ENCODE peak calls at places on chromosomes 13 and 19, in nine cellular contexts. One of them, this sample, is unnamed.

GRCh38 chr13:65677906-65678305 is 1552.2 kb downstream of the PCDH9 start:
- DNase-seq in stimulated activated CD4-positive, alpha-beta T cell treated with anti-CD3 and anti-CD28 coated beads, Interleukin-12 subunit alpha, Interleukin-12 subunit beta, amount 100 ng/mL, for 48 hours: no peak
- DNase-seq in heart right ventricle: no peak
- DNase-seq in naive B cell: no peak
- DNase-seq in tibial artery: no peak
- DNase-seq in germinal center: no peak
- DNase-seq in NCI-H2171: no peak
- DNase-seq in SK-N-SH: no peak
- DNase-seq in hepatic stellate cell: no peak
- DNase-seq in this sample: peak; percentile 40

GRCh38 chr19:45110811-45111210 is 17.8 kb downstream of the PPP1R37 start:
- DNase-seq in tibial artery: no peak
- DNase-seq in stimulated activated CD4-positive, alpha-beta T cell treated with anti-CD3 and anti-CD28 coated beads, Interleukin-12 subunit alpha, Interleukin-12 subunit beta, amount 100 ng/mL, for 48 hours: no peak
- DNase-seq in germinal center: no peak
- DNase-seq in naive B cell: no peak
- DNase-seq in SK-N-SH: no peak
- DNase-seq in hepatic stellate cell: no peak
- DNase-seq in heart right ventricle: no peak
- DNase-seq in NCI-H2171: no peak
- DNase-seq in this sample: no peak

GRCh38 chr13:46685006-46685730 is 111.8 kb downstream of the ESD start:
- DNase-seq in hepatic stellate cell: no peak
- DNase-seq in germinal center: no peak
- DNase-seq in stimulated activated CD4-positive, alpha-beta T cell treated with anti-CD3 and anti-CD28 coated beads, Interleukin-12 subunit alpha, Interleukin-12 subunit beta, amount 100 ng/mL, for 48 hours: no peak
- DNase-seq in naive B cell: no peak
- DNase-seq in heart right ventricle: no peak
- DNase-seq in SK-N-SH: no peak
- DNase-seq in tibial artery: no peak
- DNase-seq in NCI-H2171: no peak
- DNase-seq in this sample: no peak

GRCh38 chr19:5306531-5306930 is 34.1 kb downstream of the PTPRS start:
- DNase-seq in stimulated activated CD4-positive, alpha-beta T cell treated with anti-CD3 and anti-CD28 coated beads, Interleukin-12 subunit alpha, Interleukin-12 subunit beta, amount 100 ng/mL, for 48 hours: no peak
- DNase-seq in tibial artery: no peak
- DNase-seq in germinal center: no peak
- DNase-seq in heart right ventricle: no peak
- DNase-seq in SK-N-SH: no peak
- DNase-seq in naive B cell: no peak
- DNase-seq in NCI-H2171: no peak
- DNase-seq in hepatic stellate cell: no peak
- DNase-seq in this sample: no peak

GRCh38 chr13:111165189-111165588 is 50.1 kb downstream of the ARHGEF7 start:
- DNase-seq in tibial artery: no peak
- DNase-seq in stimulated activated CD4-positive, alpha-beta T cell treated with anti-CD3 and anti-CD28 coated beads, Interleukin-12 subunit alpha, Interleukin-12 subunit beta, amount 100 ng/mL, for 48 hours: no peak
- DNase-seq in NCI-H2171: no peak
- DNase-seq in SK-N-SH: no peak
- DNase-seq in naive B cell: no peak
- DNase-seq in heart right ventricle: no peak
- DNase-seq in germinal center: no peak
- DNase-seq in hepatic stellate cell: no peak
- DNase-seq in this sample: no peak

GRCh38 chr13:36163809-36164308 is 32.7 kb upstream of the DCLK1 start:
- DNase-seq in SK-N-SH: peak; percentile 20
- DNase-seq in tibial artery: peak; percentile 64
- DNase-seq in hepatic stellate cell: peak; percentile 43
- DNase-seq in naive B cell: no peak
- DNase-seq in stimulated activated CD4-positive, alpha-beta T cell treated with anti-CD3 and anti-CD28 coated beads, Interleukin-12 subunit alpha, Interleukin-12 subunit beta, amount 100 ng/mL, for 48 hours: no peak
- DNase-seq in NCI-H2171: peak; percentile 0
- DNase-seq in germinal center: no peak
- DNase-seq in heart right ventricle: peak; percentile 40
- DNase-seq in this sample: no peak

GRCh38 chr13:42524487-42525034 is 49.4 kb upstream of the TNFSF11 start:
- DNase-seq in hepatic stellate cell: no peak
- DNase-seq in NCI-H2171: no peak
- DNase-seq in naive B cell: peak; percentile 26
- DNase-seq in germinal center: peak; percentile 33
- DNase-seq in tibial artery: no peak
- DNase-seq in heart right ventricle: no peak
- DNase-seq in stimulated activated CD4-positive, alpha-beta T cell treated with anti-CD3 and anti-CD28 coated beads, Interleukin-12 subunit alpha, Interleukin-12 subunit beta, amount 100 ng/mL, for 48 hours: no peak
- DNase-seq in SK-N-SH: no peak
- DNase-seq in this sample: no peak

GRCh38 chr13:37105251-37105714 is at the start of gene CSNK1A1L:
- DNase-seq in naive B cell: no peak
- DNase-seq in NCI-H2171: no peak
- DNase-seq in hepatic stellate cell: no peak
- DNase-seq in stimulated activated CD4-positive, alpha-beta T cell treated with anti-CD3 and anti-CD28 coated beads, Interleukin-12 subunit alpha, Interleukin-12 subunit beta, amount 100 ng/mL, for 48 hours: no peak
- DNase-seq in heart right ventricle: no peak
- DNase-seq in tibial artery: no peak
- DNase-seq in SK-N-SH: no peak
- DNase-seq in germinal center: no peak
- DNase-seq in this sample: no peak

GRCh38 chr13:80787604-80788003 is 446.7 kb upstream of the SPRY2 start:
- DNase-seq in SK-N-SH: no peak
- DNase-seq in hepatic stellate cell: no peak
- DNase-seq in germinal center: no peak
- DNase-seq in naive B cell: no peak
- DNase-seq in tibial artery: no peak
- DNase-seq in NCI-H2171: no peak
- DNase-seq in stimulated activated CD4-positive, alpha-beta T cell treated with anti-CD3 and anti-CD28 coated beads, Interleukin-12 subunit alpha, Interleukin-12 subunit beta, amount 100 ng/mL, for 48 hours: no peak
- DNase-seq in heart right ventricle: no peak
- DNase-seq in this sample: no peak

GRCh38 chr13:32471187-32471922 is 43.4 kb upstream of the N4BP2L1 start:
- DNase-seq in naive B cell: no peak
- DNase-seq in hepatic stellate cell: no peak
- DNase-seq in stimulated activated CD4-positive, alpha-beta T cell treated with anti-CD3 and anti-CD28 coated beads, Interleukin-12 subunit alpha, Interleukin-12 subunit beta, amount 100 ng/mL, for 48 hours: no peak
- DNase-seq in NCI-H2171: no peak
- DNase-seq in germinal center: no peak
- DNase-seq in SK-N-SH: no peak
- DNase-seq in tibial artery: no peak
- DNase-seq in heart right ventricle: peak; percentile 64
- DNase-seq in this sample: no peak

GRCh38 chr13:33782631-33783030 is 35.3 kb upstream of the RFC3 start:
- DNase-seq in NCI-H2171: no peak
- DNase-seq in stimulated activated CD4-positive, alpha-beta T cell treated with anti-CD3 and anti-CD28 coated beads, Interleukin-12 subunit alpha, Interleukin-12 subunit beta, amount 100 ng/mL, for 48 hours: no peak
- DNase-seq in naive B cell: no peak
- DNase-seq in heart right ventricle: no peak
- DNase-seq in hepatic stellate cell: no peak
- DNase-seq in tibial artery: no peak
- DNase-seq in SK-N-SH: no peak
- DNase-seq in germinal center: no peak
- DNase-seq in this sample: no peak

GRCh38 chr19:29645911-29646310 is 19.4 kb upstream of the PLEKHF1 start:
- DNase-seq in tibial artery: peak; percentile 55
- DNase-seq in stimulated activated CD4-positive, alpha-beta T cell treated with anti-CD3 and anti-CD28 coated beads, Interleukin-12 subunit alpha, Interleukin-12 subunit beta, amount 100 ng/mL, for 48 hours: no peak
- DNase-seq in heart right ventricle: peak; percentile 61
- DNase-seq in NCI-H2171: no peak
- DNase-seq in germinal center: no peak
- DNase-seq in naive B cell: no peak
- DNase-seq in hepatic stellate cell: no peak
- DNase-seq in SK-N-SH: no peak
- DNase-seq in this sample: no peak

GRCh38 chr19:948842-949496 is 23.1 kb downstream of the ARID3A start:
- DNase-seq in heart right ventricle: no peak
- DNase-seq in stimulated activated CD4-positive, alpha-beta T cell treated with anti-CD3 and anti-CD28 coated beads, Interleukin-12 subunit alpha, Interleukin-12 subunit beta, amount 100 ng/mL, for 48 hours: no peak
- DNase-seq in SK-N-SH: no peak
- DNase-seq in tibial artery: no peak
- DNase-seq in germinal center: peak; percentile 22
- DNase-seq in naive B cell: no peak
- DNase-seq in NCI-H2171: no peak
- DNase-seq in hepatic stellate cell: no peak
- DNase-seq in this sample: no peak

GRCh38 chr13:31591834-31592233 is 147.5 kb upstream of the RXFP2 start:
- DNase-seq in germinal center: no peak
- DNase-seq in SK-N-SH: no peak
- DNase-seq in stimulated activated CD4-positive, alpha-beta T cell treated with anti-CD3 and anti-CD28 coated beads, Interleukin-12 subunit alpha, Interleukin-12 subunit beta, amount 100 ng/mL, for 48 hours: no peak
- DNase-seq in NCI-H2171: no peak
- DNase-seq in heart right ventricle: no peak
- DNase-seq in hepatic stellate cell: no peak
- DNase-seq in naive B cell: no peak
- DNase-seq in tibial artery: no peak
- DNase-seq in this sample: no peak

GRCh38 chr13:85864963-85865530 is 65.8 kb upstream of the SLITRK6 start:
- DNase-seq in stimulated activated CD4-positive, alpha-beta T cell treated with anti-CD3 and anti-CD28 coated beads, Interleukin-12 subunit alpha, Interleukin-12 subunit beta, amount 100 ng/mL, for 48 hours: no peak
- DNase-seq in heart right ventricle: no peak
- DNase-seq in naive B cell: no peak
- DNase-seq in tibial artery: no peak
- DNase-seq in germinal center: no peak
- DNase-seq in SK-N-SH: peak; percentile 22
- DNase-seq in NCI-H2171: no peak
- DNase-seq in hepatic stellate cell: peak; percentile 3
- DNase-seq in this sample: peak; percentile 43

GRCh38 chr19:2419754-2420153 is 7.6 kb downstream of the TIMM13 start:
- DNase-seq in tibial artery: no peak
- DNase-seq in heart right ventricle: no peak
- DNase-seq in naive B cell: no peak
- DNase-seq in stimulated activated CD4-positive, alpha-beta T cell treated with anti-CD3 and anti-CD28 coated beads, Interleukin-12 subunit alpha, Interleukin-12 subunit beta, amount 100 ng/mL, for 48 hours: no peak
- DNase-seq in NCI-H2171: no peak
- DNase-seq in hepatic stellate cell: no peak
- DNase-seq in germinal center: no peak
- DNase-seq in SK-N-SH: no peak
- DNase-seq in this sample: no peak

GRCh38 chr19:29540128-29540527 is 14.3 kb downstream of the VSTM2B start:
- DNase-seq in naive B cell: no peak
- DNase-seq in tibial artery: no peak
- DNase-seq in SK-N-SH: no peak
- DNase-seq in heart right ventricle: no peak
- DNase-seq in stimulated activated CD4-positive, alpha-beta T cell treated with anti-CD3 and anti-CD28 coated beads, Interleukin-12 subunit alpha, Interleukin-12 subunit beta, amount 100 ng/mL, for 48 hours: no peak
- DNase-seq in germinal center: no peak
- DNase-seq in NCI-H2171: no peak
- DNase-seq in hepatic stellate cell: no peak
- DNase-seq in this sample: no peak

GRCh38 chr19:55085923-55086715 is 10.4 kb downstream of the EPS8L1 start:
- DNase-seq in stimulated activated CD4-positive, alpha-beta T cell treated with anti-CD3 and anti-CD28 coated beads, Interleukin-12 subunit alpha, Interleukin-12 subunit beta, amount 100 ng/mL, for 48 hours: no peak
- DNase-seq in heart right ventricle: no peak
- DNase-seq in SK-N-SH: peak; percentile 56
- DNase-seq in NCI-H2171: no peak
- DNase-seq in germinal center: no peak
- DNase-seq in hepatic stellate cell: no peak
- DNase-seq in tibial artery: no peak
- DNase-seq in naive B cell: no peak
- DNase-seq in this sample: no peak

GRCh38 chr19:40510526-40511115 is 43.8 kb downstream of the SPTBN4 start:
- DNase-seq in SK-N-SH: no peak
- DNase-seq in germinal center: no peak
- DNase-seq in stimulated activated CD4-positive, alpha-beta T cell treated with anti-CD3 and anti-CD28 coated beads, Interleukin-12 subunit alpha, Interleukin-12 subunit beta, amount 100 ng/mL, for 48 hours: no peak
- DNase-seq in tibial artery: no peak
- DNase-seq in naive B cell: no peak
- DNase-seq in hepatic stellate cell: no peak
- DNase-seq in heart right ventricle: no peak
- DNase-seq in NCI-H2171: no peak
- DNase-seq in this sample: peak; percentile 10

GRCh38 chr13:36839281-36839680 is 20.3 kb downstream of the RFXAP start:
- DNase-seq in naive B cell: no peak
- DNase-seq in stimulated activated CD4-positive, alpha-beta T cell treated with anti-CD3 and anti-CD28 coated beads, Interleukin-12 subunit alpha, Interleukin-12 subunit beta, amount 100 ng/mL, for 48 hours: no peak
- DNase-seq in NCI-H2171: no peak
- DNase-seq in germinal center: no peak
- DNase-seq in SK-N-SH: no peak
- DNase-seq in tibial artery: no peak
- DNase-seq in hepatic stellate cell: no peak
- DNase-seq in heart right ventricle: no peak
- DNase-seq in this sample: no peak

GRCh38 chr19:13428352-13428751 is 77.9 kb downstream of the CACNA1A start:
- DNase-seq in SK-N-SH: peak; percentile 19
- DNase-seq in stimulated activated CD4-positive, alpha-beta T cell treated with anti-CD3 and anti-CD28 coated beads, Interleukin-12 subunit alpha, Interleukin-12 subunit beta, amount 100 ng/mL, for 48 hours: peak; percentile 17
- DNase-seq in tibial artery: no peak
- DNase-seq in hepatic stellate cell: peak; percentile 10
- DNase-seq in naive B cell: no peak
- DNase-seq in germinal center: no peak
- DNase-seq in heart right ventricle: no peak
- DNase-seq in NCI-H2171: no peak
- DNase-seq in this sample: peak; percentile 22

GRCh38 chr13:99151516-99151915 is 49.1 kb upstream of the UBAC2 start:
- DNase-seq in NCI-H2171: no peak
- DNase-seq in hepatic stellate cell: peak; percentile 54
- DNase-seq in heart right ventricle: no peak
- DNase-seq in tibial artery: no peak
- DNase-seq in SK-N-SH: no peak
- DNase-seq in naive B cell: no peak
- DNase-seq in stimulated activated CD4-positive, alpha-beta T cell treated with anti-CD3 and anti-CD28 coated beads, Interleukin-12 subunit alpha, Interleukin-12 subunit beta, amount 100 ng/mL, for 48 hours: no peak
- DNase-seq in germinal center: no peak
- DNase-seq in this sample: peak; percentile 59

This sample was measured in HCEC 1CT.